ENCODE peak calls at places on chromosome 9, in nine cellular contexts. C, U, M, W, G, N, B, H and O are unnamed samples.

GRCh38 chr9:34559616-34560546 is 29.6 kb downstream of the CNTFR start:
- DNase-seq in U (no peak), M (peak; percentile 12), W (no peak), C (no peak), B (peak; percentile 55), G (peak; percentile 59), H (no peak), N (no peak), O (no peak)

GRCh38 chr9:101047848-101048402 is 19.4 kb downstream of the PLPPR1 start:
- DNase-seq in N (no peak), H (no peak), W (no peak), G (no peak), U (no peak), C (no peak), M (no peak), B (no peak), O (no peak)

GRCh38 chr9:32378496-32378895 is 5.9 kb upstream of the ACO1 start:
- DNase-seq in H (no peak), U (no peak), C (peak; percentile 57), W (no peak), G (no peak), B (peak; percentile 66), N (peak; percentile 45), M (peak; percentile 32), O (no peak)

GRCh38 chr9:76761448-76761847 is 2.8 kb upstream of the PCA3 start:
- DNase-seq in C (no peak), W (no peak), B (no peak), M (no peak), N (no peak), G (no peak), H (no peak), U (no peak), O (no peak)

GRCh38 chr9:22141906-22142305 is 132.8 kb upstream of the CDKN2B start:
- DNase-seq in H (no peak), M (no peak), N (no peak), W (no peak), U (no peak), C (no peak), G (no peak), B (no peak), O (no peak)

GRCh38 chr9:38084556-38084880 is 15.5 kb upstream of the SHB start:
- DNase-seq in N (no peak), C (no peak), M (no peak), W (peak; percentile 72), U (peak; percentile 71), H (no peak), B (peak; percentile 29), G (no peak), O (no peak)

GRCh38 chr9:12289711-12290110 is 403.5 kb upstream of the TYRP1 start:
- DNase-seq in G (no peak), M (no peak), W (no peak), U (no peak), B (no peak), C (no peak), N (no peak), H (no peak), O (no peak)

GRCh38 chr9:86747711-86748110 is 199.6 kb downstream of the GAS1 start:
- DNase-seq in C (no peak), U (no peak), N (no peak), M (no peak), H (no peak), W (no peak), B (no peak), G (no peak), O (no peak)

GRCh38 chr9:6382681-6383080 is 30.3 kb upstream of the UHRF2 start:
- DNase-seq in U (no peak), G (no peak), B (no peak), N (no peak), C (no peak), H (no peak), M (no peak), W (no peak), O (no peak)

GRCh38 chr9:134049236-134049635 is 18.6 kb downstream of the BRD3 start:
- DNase-seq in N (no peak), W (no peak), U (no peak), C (no peak), G (peak; percentile 95), B (peak; percentile 65), H (no peak), M (no peak), O (peak; percentile 73)

GRCh38 chr9:27165067-27165466 is 56.0 kb downstream of the TEK start:
- DNase-seq in N (no peak), M (no peak), H (no peak), B (no peak), U (no peak), W (no peak), G (no peak), C (no peak), O (no peak)

GRCh38 chr9:27168496-27168895 is 59.5 kb downstream of the TEK start:
- DNase-seq in H (no peak), M (no peak), U (no peak), N (no peak), G (no peak), C (no peak), B (no peak), W (no peak), O (no peak)

GRCh38 chr9:27162045-27162444 is 53.0 kb downstream of the TEK start:
- DNase-seq in M (no peak), G (no peak), W (no peak), B (no peak), C (no peak), U (no peak), N (no peak), H (no peak), O (no peak)

GRCh38 chr9:27168951-27169350 is 59.9 kb downstream of the TEK start:
- DNase-seq in B (no peak), H (no peak), N (no peak), M (no peak), W (no peak), G (no peak), U (no peak), C (no peak), O (no peak)

DNA sequence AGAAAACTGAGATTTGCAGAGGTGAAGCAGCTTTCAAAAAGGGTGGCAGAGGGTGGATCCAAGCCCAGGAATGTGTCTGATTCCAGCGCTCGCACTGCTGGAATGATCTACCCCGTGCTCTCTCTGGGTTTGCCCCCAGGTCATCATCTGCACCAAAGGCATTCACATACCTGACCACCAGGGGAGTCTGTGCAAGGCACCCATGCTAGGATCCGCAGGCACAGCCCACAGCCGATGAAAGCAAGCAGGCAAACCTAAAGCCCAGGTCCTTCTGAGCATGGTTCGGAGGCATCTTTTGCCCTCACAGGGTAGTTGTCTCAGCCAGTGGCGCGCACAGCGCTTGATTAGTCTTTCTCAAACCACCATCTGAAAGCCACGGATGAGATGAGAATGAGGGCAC is 56.6 kb downstream of the TEK start:
- DNase-seq in G (no peak), M (no peak), W (no peak), N (no peak), B (no peak), C (no peak), U (no peak), H (no peak), O (no peak)
- TF ChIP-seq CTCF in G (no peak), M (peak; percentile 13), W (no peak), N (no peak), B (no peak), C (no peak), U (no peak), H (no peak), O (no peak)

GRCh38 chr9:119094086-119094485 is 275.1 kb downstream of the BRINP1 start:
- DNase-seq in G (no peak), W (no peak), M (no peak), H (no peak), U (no peak), C (no peak), N (no peak), B (no peak), O (peak; percentile 48)
- TF ChIP-seq CTCF in G (no peak), W (no peak), M (no peak), H (no peak), U (no peak), C (no peak), N (no peak), B (no peak), O (no peak)

GRCh38 chr9:92984976-92985375 is 37.7 kb downstream of the FGD3 start:
- DNase-seq in H (peak; percentile 39), B (no peak), U (no peak), C (no peak), N (no peak), W (peak; percentile 53), G (no peak), M (no peak), O (no peak)

GRCh38 chr9:92989561-92989960 is 42.2 kb downstream of the FGD3 start:
- DNase-seq in G (no peak), M (no peak), W (no peak), B (no peak), H (no peak), N (no peak), C (no peak), U (no peak), O (no peak)

GRCh38 chr9:92988215-92988731 is 41.0 kb downstream of the FGD3 start:
- DNase-seq in W (peak; percentile 60), G (no peak), M (no peak), H (peak; percentile 23), N (peak; percentile 43), B (no peak), U (no peak), C (no peak), O (no peak)

GRCh38 chr9:92983984-92984589 is 36.8 kb downstream of the FGD3 start:
- DNase-seq in B (no peak), M (no peak), N (peak; percentile 74), H (no peak), U (no peak), G (no peak), C (no peak), W (no peak), O (no peak)

GRCh38 chr9:92986175-92987110 is 39.1 kb downstream of the FGD3 start:
- DNase-seq in W (peak; percentile 76), N (peak; percentile 72), U (no peak), H (peak; percentile 53), G (no peak), B (peak; percentile 78), M (no peak), C (peak; percentile 15), O (peak; percentile 68)
- TF ChIP-seq CTCF in W (no peak), N (peak; percentile 77), U (peak; percentile 22), H (peak; percentile 58), G (no peak), B (peak; percentile 23), M (peak; percentile 36), C (peak; percentile 31), O (peak; percentile 41)

GRCh38 chr9:129183495-129184308 is 5.6 kb upstream of the IER5L start:
- DNase-seq in U (no peak), N (no peak), B (no peak), W (no peak), C (no peak), M (no peak), G (no peak), H (no peak), O (no peak)

GRCh38 chr9:129182122-129182521 is 4.1 kb upstream of the IER5L start:
- DNase-seq in M (no peak), C (no peak), H (no peak), N (no peak), W (no peak), B (no peak), G (no peak), U (no peak), O (no peak)

GRCh38 chr9:129184743-129185142 is 6.7 kb upstream of the IER5L start:
- DNase-seq in N (no peak), H (no peak), B (no peak), M (no peak), W (no peak), U (no peak), C (no peak), G (no peak), O (no peak)

GRCh38 chr9:129181246-129181645 is 3.2 kb upstream of the IER5L start:
- DNase-seq in G (no peak), W (no peak), B (no peak), N (no peak), M (no peak), H (no peak), U (no peak), C (no peak), O (no peak)

GRCh38 chr9:129182625-129183494 is 4.8 kb upstream of the IER5L start:
- DNase-seq in G (no peak), C (no peak), M (no peak), H (no peak), U (no peak), W (no peak), B (no peak), N (no peak), O (no peak)
- TF ChIP-seq CTCF in G (no peak), C (peak; percentile 16), M (peak; percentile 32), H (peak; percentile 39), U (no peak), W (no peak), B (no peak), N (no peak), O (peak; percentile 22)